ENCODE peak calls at places on chromosomes 11 and 22, in eight cellular contexts. I is transverse colon, J is testis, W is heart left ventricle, H is ovary, O is tibial nerve, L is stomach, G is K562. X is an unnamed sample. For H3K9me3, the result is how much of the 10 kb centered on the place peaks cover.

GRCh38 chr22:49677495-49677889 is 150.2 kb downstream of the BRD1 start:
- DNase-seq in G (no peak), J (no peak), H (no peak), W (no peak), O (no peak), I (no peak), L (no peak), X (no peak)

GRCh38 chr11:2724653-2725366 is 25.0 kb upstream of the KCNQ1OT1 start:
- DNase-seq in L (no peak), O (peak), H (no peak), J (peak), G (no peak), I (no peak), W (peak), X (no peak)

GRCh38 chr11:125272822-125273221 is 108.3 kb downstream of the PKNOX2 start:
- DNase-seq in L (no peak), O (no peak), I (no peak), H (no peak), G (no peak), W (no peak), J (no peak), X (no peak)

GRCh38 chr11:7239877-7240276 is 11.8 kb upstream of the SYT9 start:
- DNase-seq in G (no peak), H (no peak), L (no peak), W (no peak), O (no peak), I (no peak), J (no peak), X (peak)

GRCh38 chr22:23834830-23835772 is 3.7 kb downstream of the DERL3 start:
- DNase-seq in G (no peak), L (peak), J (peak), I (peak), H (no peak), W (peak), O (no peak), X (no peak)

GRCh38 chr11:8309862-8310261 is 46.2 kb upstream of the LMO1 start:
- DNase-seq in J (no peak), H (no peak), I (no peak), G (no peak), W (no peak), L (no peak), O (no peak), X (no peak)

GRCh38 chr22:49926916-49927315 is 8.5 kb downstream of the CRELD2 start:
- DNase-seq in H (no peak), W (no peak), L (no peak), J (no peak), G (no peak), I (no peak), O (no peak), X (no peak)

GRCh38 chr11:58898106-58898505 is 41.2 kb upstream of the GLYATL1 start:
- DNase-seq in L (no peak), H (no peak), J (no peak), I (no peak), G (no peak), O (no peak), W (no peak), X (no peak)

GRCh38 chr22:20129747-20130014 is 1.9 kb upstream of the ZDHHC8 start:
- DNase-seq in I (no peak), H (no peak), W (no peak), L (no peak), J (no peak), O (no peak), G (no peak), X (no peak)

GRCh38 chr11:112004389-112004788 is 20.8 kb upstream of the DLAT start:
- DNase-seq in I (no peak), L (no peak), H (no peak), W (no peak), J (no peak), G (peak), O (no peak), X (no peak)

GRCh38 chr11:36195496-36196346 is 93.5 kb downstream of the COMMD9 start:
- DNase-seq in I (no peak), J (peak), O (no peak), L (no peak), H (no peak), G (no peak), W (no peak), X (no peak)

GRCh38 chr11:33329705-33330329 is 72.6 kb downstream of the HIPK3 start:
- DNase-seq in L (peak), J (peak), O (peak), I (peak), W (peak), G (peak), H (no peak), X (no peak)

GRCh38 chr11:131910491-131911387 is 540.3 kb downstream of the NTM start:
- DNase-seq in H (no peak), G (no peak), L (no peak), J (peak), W (no peak), O (no peak), I (no peak), X (no peak)

GRCh38 chr11:66868726-66869291 is 11.9 kb downstream of the LRFN4 start:
- DNase-seq in W (no peak), I (peak), O (no peak), G (peak), J (no peak), H (no peak), L (peak), X (no peak)

GRCh38 chr11:114594703-114595102 is 883 bp downstream of the NXPE4 start:
- DNase-seq in W (no peak), O (no peak), H (no peak), J (no peak), G (no peak), I (no peak), L (no peak), X (no peak)

GRCh38 chr11:102788334-102789035 is 8.1 kb upstream of the MMP10 start:
- DNase-seq in J (no peak), H (no peak), O (no peak), L (no peak), I (no peak), G (no peak), W (no peak), X (no peak)

GRCh38 chr22:39234157-39234793 is 10.5 kb downstream of the PDGFB start:
- DNase-seq in L (no peak), O (no peak), G (no peak), J (peak), W (peak), I (no peak), H (no peak), X (no peak)

GRCh38 chr11:73521621-73522020 is 76.3 kb downstream of the FAM168A start:
- DNase-seq in L (no peak), W (no peak), O (no peak), I (no peak), J (no peak), G (no peak), H (no peak), X (no peak)

GRCh38 chr11:76836613-76837291 is 24.0 kb upstream of the ACER3 start:
- DNase-seq in I (peak), O (no peak), W (no peak), G (no peak), J (no peak), H (no peak), L (peak), X (no peak)
- TF ChIP-seq CTCF in I (no peak), O (no peak), W (no peak), G (peak), J (no peak), H (no peak), L (no peak), X (no peak)

GRCh38 chr22:48137640-48138039 is 1375.2 kb downstream of the TBC1D22A start:
- DNase-seq in I (no peak), O (no peak), W (no peak), G (no peak), L (no peak), H (no peak), J (no peak), X (no peak)
- H3K9me3 ChIP-seq in I (under half), O (under half), W (under half), G (under half), L (under half), H (under half), J (under half), X (under half)

GRCh38 chr11:110086892-110087309 is 6.3 kb upstream of the ZC3H12C start:
- DNase-seq in L (no peak), G (no peak), O (peak), H (no peak), J (no peak), W (no peak), I (peak), X (no peak)

GRCh38 chr11:110087820-110088534 is 5.2 kb upstream of the ZC3H12C start:
- DNase-seq in H (no peak), W (no peak), O (no peak), L (no peak), I (no peak), G (no peak), J (no peak), X (no peak)

GRCh38 chr11:110090466-110091026 is 2.6 kb upstream of the ZC3H12C start:
- DNase-seq in J (no peak), I (no peak), H (no peak), O (no peak), G (no peak), W (no peak), L (no peak), X (no peak)

GRCh38 chr11:110089617-110090282 is 3.4 kb upstream of the ZC3H12C start:
- DNase-seq in I (no peak), J (no peak), O (no peak), H (no peak), G (no peak), W (no peak), L (no peak), X (no peak)

GRCh38 chr11:110088535-110089344 is 4.5 kb upstream of the ZC3H12C start:
- DNase-seq in W (no peak), L (no peak), O (no peak), H (no peak), J (no peak), G (no peak), I (no peak), X (no peak)
- TF ChIP-seq POLR2A in W (no peak), L (no peak), O (no peak), H (no peak), J (no peak), G (no peak), I (no peak), X (no peak)

GRCh38 chr11:104256525-104256924 is 92.6 kb upstream of the PDGFD start:
- DNase-seq in O (no peak), H (no peak), J (no peak), I (no peak), G (no peak), W (no peak), L (no peak), X (no peak)
- TF ChIP-seq CTCF in O (no peak), H (no peak), J (no peak), I (no peak), G (no peak), W (no peak), L (no peak), X (no peak)

GRCh38 chr22:47564651-47565050 is 802.2 kb downstream of the TBC1D22A start:
- DNase-seq in I (no peak), J (no peak), G (no peak), O (no peak), W (no peak), H (no peak), L (no peak), X (peak)

GRCh38 chr22:47564158-47564450 is 801.7 kb downstream of the TBC1D22A start:
- DNase-seq in G (no peak), W (no peak), L (no peak), J (no peak), O (no peak), I (no peak), H (no peak), X (peak)

GRCh38 chr22:47563406-47564157 is 801.1 kb downstream of the TBC1D22A start:
- DNase-seq in I (no peak), L (no peak), J (no peak), O (no peak), G (no peak), W (no peak), H (no peak), X (no peak)

GRCh38 chr22:47567126-47567730 is 804.8 kb downstream of the TBC1D22A start:
- DNase-seq in W (no peak), H (no peak), J (no peak), G (no peak), I (no peak), O (no peak), L (no peak), X (no peak)

DNA sequence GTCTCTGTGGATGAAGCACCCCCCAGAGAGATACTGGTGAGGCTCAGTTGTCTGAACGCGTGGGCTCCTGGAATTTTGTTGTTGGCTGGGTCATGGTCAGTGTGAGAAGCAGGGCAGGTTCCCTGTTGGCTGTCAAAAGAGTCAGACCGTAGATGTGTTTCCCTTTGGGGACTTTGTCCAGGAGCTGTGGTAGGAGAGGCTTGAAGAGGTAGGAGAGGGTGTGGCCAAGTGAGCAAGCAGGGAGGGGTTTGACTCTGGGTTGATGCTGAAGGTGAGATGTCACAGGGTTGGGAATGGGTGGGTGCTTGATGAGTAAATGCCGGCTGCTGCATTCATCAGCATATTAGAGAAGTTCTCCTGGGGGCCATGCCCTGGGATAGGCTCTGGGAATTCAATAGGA is 803.2 kb downstream of the TBC1D22A start:
- DNase-seq in H (no peak), I (no peak), O (no peak), G (no peak), L (no peak), J (no peak), W (no peak), X (peak)
- H3K9me3 ChIP-seq in H (under half), I (under half), O (under half), G (under half), L (under half), J (under half), W (under half), X (under half)